ENCODE peak calls at places on chromosome 1, in five cellular contexts. One of them, this sample, is unnamed.
A peak's percentile ranks its signal among the peaks of the same experiment; 100 is the strongest.

GRCh38 chr1:5943373-5944068 is 48.7 kb downstream of the NPHP4 start:
- DNase-seq in foreskin fibroblast: no peak
- DNase-seq in GM19239: no peak
- DNase-seq in HEK293T: no peak
- DNase-seq in activated T-cell treated with anti-CD3 and anti-CD28 coated beads, Interleukin-2, amount 50 U/mL, for 48 hours: no peak
- DNase-seq in this sample: no peak

GRCh38 chr1:101178688-101179491 is 57.9 kb upstream of the S1PR1 start:
- DNase-seq in foreskin fibroblast: no peak
- DNase-seq in GM19239: peak; percentile 35
- DNase-seq in HEK293T: no peak
- DNase-seq in activated T-cell treated with anti-CD3 and anti-CD28 coated beads, Interleukin-2, amount 50 U/mL, for 48 hours: no peak
- DNase-seq in this sample: no peak

GRCh38 chr1:15272009-15272781 is 25.2 kb downstream of the FHAD1 start:
- DNase-seq in foreskin fibroblast: peak; percentile 60
- DNase-seq in GM19239: peak; percentile 53
- DNase-seq in HEK293T: peak; percentile 79
- DNase-seq in activated T-cell treated with anti-CD3 and anti-CD28 coated beads, Interleukin-2, amount 50 U/mL, for 48 hours: peak; percentile 51
- DNase-seq in this sample: peak; percentile 88

GRCh38 chr1:52677407-52677806 is 20.7 kb downstream of the COA7 start:
- DNase-seq in foreskin fibroblast: no peak
- DNase-seq in GM19239: no peak
- DNase-seq in HEK293T: no peak
- DNase-seq in activated T-cell treated with anti-CD3 and anti-CD28 coated beads, Interleukin-2, amount 50 U/mL, for 48 hours: no peak
- DNase-seq in this sample: no peak

GRCh38 chr1:227437495-227438008 is 119.3 kb upstream of the CDC42BPA start:
- DNase-seq in foreskin fibroblast: peak; percentile 37
- DNase-seq in GM19239: peak; percentile 46
- DNase-seq in HEK293T: peak; percentile 58
- DNase-seq in activated T-cell treated with anti-CD3 and anti-CD28 coated beads, Interleukin-2, amount 50 U/mL, for 48 hours: no peak
- DNase-seq in this sample: no peak

GRCh38 chr1:25030674-25031589 is 100.9 kb upstream of the RUNX3 start:
- DNase-seq in foreskin fibroblast: no peak
- DNase-seq in GM19239: peak; percentile 44
- DNase-seq in HEK293T: no peak
- DNase-seq in activated T-cell treated with anti-CD3 and anti-CD28 coated beads, Interleukin-2, amount 50 U/mL, for 48 hours: peak; percentile 87
- DNase-seq in this sample: peak; percentile 19

GRCh38 chr1:210239295-210240155 is 6.9 kb downstream of the SERTAD4 start:
- DNase-seq in foreskin fibroblast: peak; percentile 88
- DNase-seq in GM19239: no peak
- DNase-seq in HEK293T: peak; percentile 59
- DNase-seq in activated T-cell treated with anti-CD3 and anti-CD28 coated beads, Interleukin-2, amount 50 U/mL, for 48 hours: no peak
- DNase-seq in this sample: peak; percentile 26

GRCh38 chr1:93177991-93178390 is 2.2 kb downstream of the TMED5 start:
- DNase-seq in foreskin fibroblast: peak; percentile 28
- DNase-seq in GM19239: no peak
- DNase-seq in HEK293T: peak; percentile 10
- DNase-seq in activated T-cell treated with anti-CD3 and anti-CD28 coated beads, Interleukin-2, amount 50 U/mL, for 48 hours: no peak
- DNase-seq in this sample: no peak

GRCh38 chr1:32068891-32069590 is 3.7 kb upstream of the TMEM39B start:
- DNase-seq in foreskin fibroblast: peak; percentile 63
- DNase-seq in GM19239: no peak
- DNase-seq in HEK293T: no peak
- DNase-seq in activated T-cell treated with anti-CD3 and anti-CD28 coated beads, Interleukin-2, amount 50 U/mL, for 48 hours: no peak
- DNase-seq in this sample: no peak

GRCh38 chr1:167528057-167528705 is 9.9 kb upstream of the CD247 start:
- DNase-seq in foreskin fibroblast: no peak
- DNase-seq in GM19239: no peak
- DNase-seq in HEK293T: no peak
- DNase-seq in activated T-cell treated with anti-CD3 and anti-CD28 coated beads, Interleukin-2, amount 50 U/mL, for 48 hours: no peak
- DNase-seq in this sample: no peak

GRCh38 chr1:38487398-38487797 is 372.2 kb downstream of the RRAGC start:
- DNase-seq in foreskin fibroblast: no peak
- DNase-seq in GM19239: no peak
- DNase-seq in HEK293T: no peak
- DNase-seq in activated T-cell treated with anti-CD3 and anti-CD28 coated beads, Interleukin-2, amount 50 U/mL, for 48 hours: no peak
- DNase-seq in this sample: no peak

GRCh38 chr1:174743654-174744561 is 255.8 kb upstream of the CACYBP start:
- DNase-seq in foreskin fibroblast: peak; percentile 12
- DNase-seq in GM19239: no peak
- DNase-seq in HEK293T: peak; percentile 50
- DNase-seq in activated T-cell treated with anti-CD3 and anti-CD28 coated beads, Interleukin-2, amount 50 U/mL, for 48 hours: no peak
- DNase-seq in this sample: no peak

GRCh38 chr1:209266590-209267172 is 316.8 kb upstream of the CAMK1G start:
- DNase-seq in foreskin fibroblast: no peak
- DNase-seq in GM19239: no peak
- DNase-seq in HEK293T: no peak
- DNase-seq in activated T-cell treated with anti-CD3 and anti-CD28 coated beads, Interleukin-2, amount 50 U/mL, for 48 hours: no peak
- DNase-seq in this sample: no peak

GRCh38 chr1:31299365-31299764 is 2.5 kb downstream of the ZCCHC17 start:
- DNase-seq in foreskin fibroblast: peak; percentile 21
- DNase-seq in GM19239: no peak
- DNase-seq in HEK293T: no peak
- DNase-seq in activated T-cell treated with anti-CD3 and anti-CD28 coated beads, Interleukin-2, amount 50 U/mL, for 48 hours: no peak
- DNase-seq in this sample: no peak

GRCh38 chr1:235917267-235917811 is 50.6 kb upstream of the LYST start:
- DNase-seq in foreskin fibroblast: peak; percentile 99
- DNase-seq in GM19239: no peak
- DNase-seq in HEK293T: no peak
- DNase-seq in activated T-cell treated with anti-CD3 and anti-CD28 coated beads, Interleukin-2, amount 50 U/mL, for 48 hours: peak; percentile 74
- DNase-seq in this sample: no peak

GRCh38 chr1:64539808-64540207 is 69.9 kb downstream of the CACHD1 start:
- DNase-seq in foreskin fibroblast: peak; percentile 34
- DNase-seq in GM19239: no peak
- DNase-seq in HEK293T: no peak
- DNase-seq in activated T-cell treated with anti-CD3 and anti-CD28 coated beads, Interleukin-2, amount 50 U/mL, for 48 hours: no peak
- DNase-seq in this sample: no peak

GRCh38 chr1:76587213-76587612 is 280.1 kb upstream of the ST6GALNAC5 start:
- DNase-seq in foreskin fibroblast: no peak
- DNase-seq in GM19239: no peak
- DNase-seq in HEK293T: no peak
- DNase-seq in activated T-cell treated with anti-CD3 and anti-CD28 coated beads, Interleukin-2, amount 50 U/mL, for 48 hours: no peak
- DNase-seq in this sample: peak; percentile 71